ENCODE peak calls at places on chromosomes 13 and 19, in five cellular contexts. One of them, this sample, is unnamed.
A peak's percentile ranks its signal among the peaks of the same experiment; 100 is the strongest.

GRCh38 chr13:27583645-27584044 is 36.7 kb downstream of the LNX2 start:
- DNase-seq in K562: no peak
- DNase-seq in HepG2: peak; percentile 7
- DNase-seq in H1: no peak
- DNase-seq in GM23338: no peak
- DNase-seq in this sample: no peak

GRCh38 chr19:51704601-51705000 is 11.5 kb downstream of the SPACA6 start:
- DNase-seq in H1: no peak
- DNase-seq in GM23338: no peak
- DNase-seq in HepG2: no peak
- DNase-seq in K562: no peak
- DNase-seq in this sample: no peak

GRCh38 chr13:47038196-47038595 is 141.3 kb upstream of the HTR2A start:
- DNase-seq in H1: no peak
- DNase-seq in K562: no peak
- DNase-seq in HepG2: no peak
- DNase-seq in GM23338: no peak
- DNase-seq in this sample: no peak

GRCh38 chr19:57269515-57270250 is 10.6 kb upstream of the ZNF460 start:
- DNase-seq in GM23338: no peak
- DNase-seq in HepG2: no peak
- DNase-seq in K562: no peak
- DNase-seq in H1: no peak
- DNase-seq in this sample: no peak

GRCh38 chr19:45164577-45165335 is 4.0 kb upstream of the NKPD1 start:
- DNase-seq in GM23338: peak; percentile 82
- DNase-seq in H1: peak; percentile 50
- DNase-seq in HepG2: peak; percentile 79
- DNase-seq in K562: peak; percentile 62
- DNase-seq in this sample: no peak

GRCh38 chr13:113426591-113426986 is 26.7 kb downstream of the ADPRHL1 start:
- DNase-seq in K562: no peak
- DNase-seq in GM23338: no peak
- DNase-seq in HepG2: no peak
- DNase-seq in H1: no peak
- DNase-seq in this sample: no peak

GRCh38 chr19:48506138-48506733 is 5.4 kb downstream of the LMTK3 start:
- DNase-seq in H1: no peak
- DNase-seq in GM23338: peak; percentile 85
- DNase-seq in K562: peak; percentile 45
- DNase-seq in HepG2: peak; percentile 48
- DNase-seq in this sample: no peak

GRCh38 chr19:3968556-3969434 is 2.1 kb downstream of the DAPK3 start:
- DNase-seq in GM23338: peak; percentile 97
- DNase-seq in HepG2: peak; percentile 98
- DNase-seq in H1: peak; percentile 97
- DNase-seq in K562: peak; percentile 43
- DNase-seq in this sample: peak; percentile 90

GRCh38 chr19:49058592-49058991 is 1.0 kb upstream of the CGB7 start:
- DNase-seq in GM23338: no peak
- DNase-seq in HepG2: no peak
- DNase-seq in K562: peak; percentile 61
- DNase-seq in H1: no peak
- DNase-seq in this sample: no peak

GRCh38 chr13:101841687-101842086 is 389.2 kb downstream of the ITGBL1 start:
- DNase-seq in H1: no peak
- DNase-seq in K562: no peak
- DNase-seq in HepG2: no peak
- DNase-seq in GM23338: peak; percentile 15
- DNase-seq in this sample: no peak

GRCh38 chr13:28314879-28315278 is 176.5 kb downstream of the PAN3 start:
- DNase-seq in K562: no peak
- DNase-seq in HepG2: peak; percentile 43
- DNase-seq in H1: no peak
- DNase-seq in GM23338: no peak
- DNase-seq in this sample: no peak

GRCh38 chr13:42740753-42741152 is 40.6 kb upstream of the FAM216B start:
- DNase-seq in K562: peak; percentile 5
- DNase-seq in GM23338: peak; percentile 6
- DNase-seq in HepG2: no peak
- DNase-seq in H1: no peak
- DNase-seq in this sample: no peak

GRCh38 chr13:110600980-110601379 is 14.4 kb upstream of the NAXD start:
- DNase-seq in GM23338: no peak
- DNase-seq in K562: no peak
- DNase-seq in H1: no peak
- DNase-seq in HepG2: no peak
- DNase-seq in this sample: no peak

GRCh38 chr13:39599842-39600241 is 3.2 kb downstream of the LHFPL6 start:
- DNase-seq in H1: no peak
- DNase-seq in HepG2: no peak
- DNase-seq in K562: no peak
- DNase-seq in GM23338: no peak
- DNase-seq in this sample: no peak
- H3K4me1 ChIP-seq in H1: no peaks in the 10 kb centered on the region
- H3K4me1 ChIP-seq in HepG2: peaks cover 6% of the 10 kb centered on the region
- H3K4me1 ChIP-seq in K562: peaks cover 9% of the 10 kb centered on the region
- H3K4me1 ChIP-seq in GM23338: peaks cover 12% of the 10 kb centered on the region
- H3K4me1 ChIP-seq in this sample: peaks cover 24% of the 10 kb centered on the region

GRCh38 chr13:98416408-98416807 is 160.5 kb downstream of the STK24 start:
- DNase-seq in H1: no peak
- DNase-seq in HepG2: no peak
- DNase-seq in K562: no peak
- DNase-seq in GM23338: no peak
- DNase-seq in this sample: no peak
- TF ChIP-seq POLR2AphosphoS5 in H1: no peak
- TF ChIP-seq POLR2AphosphoS5 in HepG2: peak; percentile 1
- TF ChIP-seq POLR2AphosphoS5 in K562: no peak
- TF ChIP-seq POLR2AphosphoS5 in GM23338: no peak
- TF ChIP-seq POLR2AphosphoS5 in this sample: no peak

GRCh38 chr13:29996316-29996715 is 145.9 kb upstream of the UBL3 start:
- DNase-seq in K562: no peak
- DNase-seq in H1: no peak
- DNase-seq in HepG2: no peak
- DNase-seq in GM23338: no peak
- DNase-seq in this sample: no peak

GRCh38 chr13:29991343-29991742 is 140.9 kb upstream of the UBL3 start:
- DNase-seq in K562: no peak
- DNase-seq in GM23338: no peak
- DNase-seq in H1: no peak
- DNase-seq in HepG2: no peak
- DNase-seq in this sample: no peak

GRCh38 chr13:29994911-29995601 is 144.6 kb upstream of the UBL3 start:
- DNase-seq in K562: no peak
- DNase-seq in GM23338: no peak
- DNase-seq in H1: no peak
- DNase-seq in HepG2: no peak
- DNase-seq in this sample: no peak

GRCh38 chr13:29993716-29994488 is 143.5 kb upstream of the UBL3 start:
- DNase-seq in H1: no peak
- DNase-seq in GM23338: no peak
- DNase-seq in HepG2: no peak
- DNase-seq in K562: no peak
- DNase-seq in this sample: no peak

DNA sequence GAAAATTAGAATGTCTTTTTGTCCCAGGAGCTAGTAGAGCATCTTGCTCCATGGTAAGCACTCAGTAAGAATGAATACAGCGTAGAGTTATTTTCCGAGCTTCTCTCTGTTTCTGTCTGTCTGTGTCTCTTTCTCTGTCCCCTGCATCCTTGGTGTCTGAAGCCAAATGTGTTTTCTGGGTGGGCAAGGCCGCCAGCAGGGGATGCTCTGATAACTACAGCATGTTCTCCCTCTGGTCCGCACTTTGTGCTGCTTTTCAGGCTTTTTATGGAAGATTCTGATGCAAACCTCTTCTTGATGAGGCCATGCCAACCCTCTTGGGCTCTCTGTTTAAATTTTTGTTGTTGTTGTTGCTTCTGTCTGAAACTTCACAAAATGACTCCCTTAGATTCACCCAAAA is 142.8 kb upstream of the UBL3 start:
- DNase-seq in H1: no peak
- DNase-seq in HepG2: no peak
- DNase-seq in K562: no peak
- DNase-seq in GM23338: peak; percentile 20
- DNase-seq in this sample: no peak
- TF ChIP-seq CTCF in H1: peak; percentile 34
- TF ChIP-seq CTCF in HepG2: no peak
- TF ChIP-seq CTCF in K562: no peak
- TF ChIP-seq CTCF in GM23338: peak; percentile 62
- TF ChIP-seq CTCF in this sample: no peak

DNA sequence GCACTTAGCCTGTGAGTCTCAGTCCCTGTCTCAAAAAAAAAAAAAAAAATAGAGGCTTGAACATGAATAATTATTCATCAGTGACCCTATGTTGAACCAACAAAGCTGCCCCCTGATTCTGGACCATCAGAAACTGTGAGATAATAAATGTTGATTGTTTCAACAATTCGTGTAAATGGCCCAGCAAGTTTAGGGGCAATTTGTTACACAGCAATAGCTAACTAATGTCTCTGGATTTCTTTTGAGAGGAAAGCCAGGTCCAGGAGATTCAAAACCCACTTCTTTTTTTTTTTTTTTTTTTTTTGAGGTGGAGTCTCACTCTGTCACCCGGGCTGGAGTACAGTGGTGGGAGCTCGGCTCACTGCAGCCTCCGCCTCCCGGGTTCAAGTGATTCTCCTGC is 12.5 kb upstream of the TLE6 start:
- DNase-seq in H1: no peak
- DNase-seq in GM23338: no peak
- DNase-seq in K562: no peak
- DNase-seq in HepG2: no peak
- DNase-seq in this sample: no peak
- H3K4me1 ChIP-seq in H1: no peaks in the 10 kb centered on the region
- H3K4me1 ChIP-seq in GM23338: no peaks in the 10 kb centered on the region
- H3K4me1 ChIP-seq in K562: peaks cover 9% of the 10 kb centered on the region
- H3K4me1 ChIP-seq in HepG2: peaks cover 17% of the 10 kb centered on the region
- H3K4me1 ChIP-seq in this sample: peaks cover 20% of the 10 kb centered on the region